ENCODE peak calls at places on chromosome 18, in nine cellular contexts. One of them, this sample, is unnamed. For H3K9me3, the result is how much of the 10 kb centered on the place peaks cover.

GRCh38 chr18:80103231-80103630 is 5.8 kb upstream of the ADNP2 start:
- DNase-seq in tibial artery: no peak
- DNase-seq in CD8-positive, alpha-beta memory T cell: no peak
- DNase-seq in transverse colon: no peak
- DNase-seq in IMR-90: peak
- DNase-seq in AG04450: no peak
- DNase-seq in aorta: peak
- DNase-seq in heart left ventricle: no peak
- DNase-seq in cardiac muscle cell: no peak
- DNase-seq in this sample: no peak

GRCh38 chr18:34115409-34116081 is 109.2 kb downstream of the NOL4 start:
- DNase-seq in tibial artery: no peak
- DNase-seq in CD8-positive, alpha-beta memory T cell: no peak
- DNase-seq in transverse colon: no peak
- DNase-seq in IMR-90: no peak
- DNase-seq in AG04450: no peak
- DNase-seq in aorta: no peak
- DNase-seq in heart left ventricle: no peak
- DNase-seq in cardiac muscle cell: no peak
- DNase-seq in this sample: no peak

GRCh38 chr18:39909706-39910105 is 2045.3 kb upstream of the PIK3C3 start:
- DNase-seq in tibial artery: no peak
- DNase-seq in CD8-positive, alpha-beta memory T cell: no peak
- DNase-seq in transverse colon: no peak
- DNase-seq in IMR-90: no peak
- DNase-seq in AG04450: no peak
- DNase-seq in aorta: no peak
- DNase-seq in heart left ventricle: no peak
- DNase-seq in cardiac muscle cell: no peak
- DNase-seq in this sample: no peak

GRCh38 chr18:59929621-59930295 is 30.0 kb downstream of the PMAIP1 start:
- DNase-seq in tibial artery: no peak
- DNase-seq in CD8-positive, alpha-beta memory T cell: no peak
- DNase-seq in transverse colon: no peak
- DNase-seq in IMR-90: peak
- DNase-seq in AG04450: no peak
- DNase-seq in aorta: no peak
- DNase-seq in heart left ventricle: no peak
- DNase-seq in cardiac muscle cell: no peak
- DNase-seq in this sample: no peak

GRCh38 chr18:65206551-65207260 is 544.1 kb upstream of the CDH7 start:
- DNase-seq in tibial artery: no peak
- DNase-seq in CD8-positive, alpha-beta memory T cell: no peak
- DNase-seq in transverse colon: no peak
- DNase-seq in IMR-90: no peak
- DNase-seq in AG04450: no peak
- DNase-seq in aorta: peak
- DNase-seq in heart left ventricle: no peak
- DNase-seq in cardiac muscle cell: peak
- DNase-seq in this sample: no peak

GRCh38 chr18:46098616-46098933 is 479 bp upstream of the ATP5F1A start:
- DNase-seq in tibial artery: no peak
- DNase-seq in CD8-positive, alpha-beta memory T cell: no peak
- DNase-seq in transverse colon: no peak
- DNase-seq in IMR-90: no peak
- DNase-seq in AG04450: no peak
- DNase-seq in aorta: no peak
- DNase-seq in heart left ventricle: no peak
- DNase-seq in cardiac muscle cell: no peak
- DNase-seq in this sample: no peak

GRCh38 chr18:74748809-74749208 is 151.1 kb downstream of the ZNF407 start:
- DNase-seq in tibial artery: no peak
- DNase-seq in CD8-positive, alpha-beta memory T cell: no peak
- DNase-seq in transverse colon: no peak
- DNase-seq in IMR-90: no peak
- DNase-seq in AG04450: no peak
- DNase-seq in aorta: no peak
- DNase-seq in heart left ventricle: no peak
- DNase-seq in cardiac muscle cell: no peak
- DNase-seq in this sample: no peak

GRCh38 chr18:48660346-48661228 is 121.8 kb downstream of the CTIF start:
- DNase-seq in tibial artery: no peak
- DNase-seq in CD8-positive, alpha-beta memory T cell: no peak
- DNase-seq in transverse colon: no peak
- DNase-seq in IMR-90: no peak
- DNase-seq in AG04450: no peak
- DNase-seq in aorta: no peak
- DNase-seq in heart left ventricle: no peak
- DNase-seq in cardiac muscle cell: no peak
- DNase-seq in this sample: no peak

GRCh38 chr18:77131652-77132368 is 773 bp downstream of the MBP start:
- DNase-seq in tibial artery: peak
- DNase-seq in CD8-positive, alpha-beta memory T cell: peak
- DNase-seq in transverse colon: peak
- DNase-seq in IMR-90: no peak
- DNase-seq in AG04450: no peak
- DNase-seq in aorta: peak
- DNase-seq in heart left ventricle: peak
- DNase-seq in cardiac muscle cell: peak
- DNase-seq in this sample: peak

DNA sequence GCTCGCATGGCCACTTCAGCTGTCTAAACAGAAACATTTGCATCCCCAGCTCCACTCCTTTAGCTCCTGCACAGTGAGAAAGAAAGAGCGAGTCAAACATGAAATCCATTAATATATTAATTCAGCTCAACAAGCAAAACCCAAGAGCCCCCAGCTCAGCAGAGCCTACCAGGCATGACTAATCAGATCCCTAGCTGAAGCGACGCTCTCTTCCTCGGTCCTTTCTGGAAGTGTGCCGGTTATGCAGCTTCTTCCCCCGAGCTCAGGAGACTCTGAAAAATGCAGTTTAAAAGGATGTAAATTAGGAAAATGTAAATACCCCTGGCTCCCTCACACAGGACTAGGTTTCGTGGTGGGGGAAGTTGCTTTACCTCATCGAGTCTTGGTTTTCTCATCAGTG is 221.5 kb downstream of the ANKRD30B start:
- DNase-seq in tibial artery: no peak
- DNase-seq in CD8-positive, alpha-beta memory T cell: no peak
- DNase-seq in transverse colon: no peak
- DNase-seq in IMR-90: no peak
- DNase-seq in AG04450: no peak
- DNase-seq in aorta: no peak
- DNase-seq in heart left ventricle: no peak
- DNase-seq in cardiac muscle cell: no peak
- DNase-seq in this sample: no peak
- H3K9me3 ChIP-seq in tibial artery: under half
- H3K9me3 ChIP-seq in CD8-positive, alpha-beta memory T cell: under half
- H3K9me3 ChIP-seq in transverse colon: under half
- H3K9me3 ChIP-seq in IMR-90: under half
- H3K9me3 ChIP-seq in AG04450: under half
- H3K9me3 ChIP-seq in aorta: under half
- H3K9me3 ChIP-seq in heart left ventricle: under half
- H3K9me3 ChIP-seq in cardiac muscle cell: under half
- H3K9me3 ChIP-seq in this sample: under half

GRCh38 chr18:35267809-35268208 is 22.2 kb downstream of the ZSCAN30 start:
- DNase-seq in tibial artery: no peak
- DNase-seq in CD8-positive, alpha-beta memory T cell: no peak
- DNase-seq in transverse colon: peak
- DNase-seq in IMR-90: no peak
- DNase-seq in AG04450: no peak
- DNase-seq in aorta: peak
- DNase-seq in heart left ventricle: peak
- DNase-seq in cardiac muscle cell: no peak
- DNase-seq in this sample: no peak

GRCh38 chr18:35271656-35272055 is 18.4 kb downstream of the ZSCAN30 start:
- DNase-seq in tibial artery: no peak
- DNase-seq in CD8-positive, alpha-beta memory T cell: no peak
- DNase-seq in transverse colon: no peak
- DNase-seq in IMR-90: no peak
- DNase-seq in AG04450: no peak
- DNase-seq in aorta: no peak
- DNase-seq in heart left ventricle: no peak
- DNase-seq in cardiac muscle cell: no peak
- DNase-seq in this sample: no peak

GRCh38 chr18:35264409-35264808 is 23.6 kb downstream of the ZNF397 start:
- DNase-seq in tibial artery: no peak
- DNase-seq in CD8-positive, alpha-beta memory T cell: no peak
- DNase-seq in transverse colon: no peak
- DNase-seq in IMR-90: no peak
- DNase-seq in AG04450: no peak
- DNase-seq in aorta: no peak
- DNase-seq in heart left ventricle: no peak
- DNase-seq in cardiac muscle cell: no peak
- DNase-seq in this sample: no peak

GRCh38 chr18:35267161-35267651 is 22.8 kb downstream of the ZSCAN30 start:
- DNase-seq in tibial artery: peak
- DNase-seq in CD8-positive, alpha-beta memory T cell: peak
- DNase-seq in transverse colon: peak
- DNase-seq in IMR-90: no peak
- DNase-seq in AG04450: no peak
- DNase-seq in aorta: peak
- DNase-seq in heart left ventricle: peak
- DNase-seq in cardiac muscle cell: no peak
- DNase-seq in this sample: peak

GRCh38 chr18:35268811-35269210 is 21.2 kb downstream of the ZSCAN30 start:
- DNase-seq in tibial artery: no peak
- DNase-seq in CD8-positive, alpha-beta memory T cell: no peak
- DNase-seq in transverse colon: no peak
- DNase-seq in IMR-90: no peak
- DNase-seq in AG04450: no peak
- DNase-seq in aorta: no peak
- DNase-seq in heart left ventricle: no peak
- DNase-seq in cardiac muscle cell: no peak
- DNase-seq in this sample: no peak
- H3K9me3 ChIP-seq in tibial artery: under half
- H3K9me3 ChIP-seq in CD8-positive, alpha-beta memory T cell: under half
- H3K9me3 ChIP-seq in transverse colon: under half
- H3K9me3 ChIP-seq in IMR-90: under half
- H3K9me3 ChIP-seq in AG04450: under half
- H3K9me3 ChIP-seq in aorta: under half
- H3K9me3 ChIP-seq in heart left ventricle: under half
- H3K9me3 ChIP-seq in cardiac muscle cell: under half
- H3K9me3 ChIP-seq in this sample: under half

GRCh38 chr18:67269206-67269605 is 247.3 kb downstream of the DSEL start:
- DNase-seq in tibial artery: no peak
- DNase-seq in CD8-positive, alpha-beta memory T cell: no peak
- DNase-seq in transverse colon: no peak
- DNase-seq in IMR-90: no peak
- DNase-seq in AG04450: no peak
- DNase-seq in aorta: no peak
- DNase-seq in heart left ventricle: no peak
- DNase-seq in cardiac muscle cell: no peak
- DNase-seq in this sample: no peak
- H3K9me3 ChIP-seq in tibial artery: under half
- H3K9me3 ChIP-seq in CD8-positive, alpha-beta memory T cell: under half
- H3K9me3 ChIP-seq in transverse colon: under half
- H3K9me3 ChIP-seq in IMR-90: under half
- H3K9me3 ChIP-seq in AG04450: under half
- H3K9me3 ChIP-seq in aorta: under half
- H3K9me3 ChIP-seq in heart left ventricle: under half
- H3K9me3 ChIP-seq in cardiac muscle cell: under half
- H3K9me3 ChIP-seq in this sample: under half

DNA sequence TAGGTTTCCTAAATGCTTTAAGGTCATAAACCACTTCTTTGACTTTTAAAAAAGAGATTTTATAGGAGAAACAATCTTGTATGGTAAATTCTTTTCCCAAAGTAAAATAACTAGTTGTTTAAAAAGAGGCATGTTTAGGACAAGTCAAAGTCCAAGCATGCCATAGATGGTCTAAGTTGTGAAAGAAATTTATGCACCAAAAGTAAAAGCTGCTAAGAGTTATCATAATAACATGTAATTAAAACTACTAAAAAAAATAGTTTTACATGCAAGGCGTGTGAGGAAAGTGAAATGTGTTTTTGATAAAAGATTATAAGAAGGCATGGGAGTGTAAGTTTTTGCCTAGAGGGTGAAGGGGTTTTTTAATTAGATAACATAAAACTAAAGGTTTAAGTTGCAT is 22.5 kb downstream of the FAM210A start:
- DNase-seq in tibial artery: no peak
- DNase-seq in CD8-positive, alpha-beta memory T cell: no peak
- DNase-seq in transverse colon: no peak
- DNase-seq in IMR-90: peak
- DNase-seq in AG04450: no peak
- DNase-seq in aorta: no peak
- DNase-seq in heart left ventricle: no peak
- DNase-seq in cardiac muscle cell: no peak
- DNase-seq in this sample: no peak
- H3K9me3 ChIP-seq in tibial artery: under half
- H3K9me3 ChIP-seq in CD8-positive, alpha-beta memory T cell: under half
- H3K9me3 ChIP-seq in transverse colon: under half
- H3K9me3 ChIP-seq in IMR-90: under half
- H3K9me3 ChIP-seq in AG04450: under half
- H3K9me3 ChIP-seq in aorta: under half
- H3K9me3 ChIP-seq in heart left ventricle: under half
- H3K9me3 ChIP-seq in cardiac muscle cell: under half
- H3K9me3 ChIP-seq in this sample: under half

GRCh38 chr18:2814928-2815327 is 31.9 kb upstream of the EMILIN2 start:
- DNase-seq in tibial artery: no peak
- DNase-seq in CD8-positive, alpha-beta memory T cell: no peak
- DNase-seq in transverse colon: no peak
- DNase-seq in IMR-90: no peak
- DNase-seq in AG04450: no peak
- DNase-seq in aorta: no peak
- DNase-seq in heart left ventricle: no peak
- DNase-seq in cardiac muscle cell: no peak
- DNase-seq in this sample: no peak

GRCh38 chr18:2805970-2806943 is 40.5 kb upstream of the EMILIN2 start:
- DNase-seq in tibial artery: no peak
- DNase-seq in CD8-positive, alpha-beta memory T cell: no peak
- DNase-seq in transverse colon: no peak
- DNase-seq in IMR-90: peak
- DNase-seq in AG04450: peak
- DNase-seq in aorta: no peak
- DNase-seq in heart left ventricle: no peak
- DNase-seq in cardiac muscle cell: no peak
- DNase-seq in this sample: no peak

DNA sequence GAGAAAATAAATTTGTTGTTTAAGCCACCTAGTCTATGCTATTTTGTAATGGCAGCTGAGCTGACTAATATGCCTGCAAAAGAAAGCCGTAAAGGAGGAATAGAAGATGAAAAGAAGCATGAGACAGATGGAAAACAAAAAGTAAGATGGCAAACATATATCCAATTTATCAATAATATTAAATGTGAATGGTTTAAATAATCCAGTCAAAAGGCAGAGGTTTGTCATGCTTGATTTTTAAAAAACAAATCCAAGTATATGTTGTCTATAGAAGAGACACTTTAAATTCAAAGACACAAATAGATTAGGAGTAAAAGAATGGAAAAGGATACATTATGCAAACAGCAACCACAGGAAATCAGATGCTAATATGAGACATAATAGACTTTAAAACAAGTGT is 35.4 kb upstream of the EMILIN2 start:
- DNase-seq in tibial artery: no peak
- DNase-seq in CD8-positive, alpha-beta memory T cell: no peak
- DNase-seq in transverse colon: no peak
- DNase-seq in IMR-90: no peak
- DNase-seq in AG04450: no peak
- DNase-seq in aorta: no peak
- DNase-seq in heart left ventricle: no peak
- DNase-seq in cardiac muscle cell: no peak
- DNase-seq in this sample: no peak
- H3K9me3 ChIP-seq in tibial artery: under half
- H3K9me3 ChIP-seq in CD8-positive, alpha-beta memory T cell: under half
- H3K9me3 ChIP-seq in transverse colon: under half
- H3K9me3 ChIP-seq in IMR-90: under half
- H3K9me3 ChIP-seq in AG04450: under half
- H3K9me3 ChIP-seq in aorta: under half
- H3K9me3 ChIP-seq in heart left ventricle: under half
- H3K9me3 ChIP-seq in cardiac muscle cell: under half
- H3K9me3 ChIP-seq in this sample: under half